ENCODE peak calls at places on chromosomes 16 and 17, in seven cellular contexts. O, D, Q, A, Y, U and S are unnamed samples.

GRCh38 chr17:202501-202951 is 21.1 kb upstream of the DOC2B start:
- DNase-seq in O (no peak), Q (peak), D (no peak), A (no peak), Y (no peak), U (no peak), S (no peak)

GRCh38 chr17:71667661-71668060 is 453.2 kb upstream of the SOX9 start:
- DNase-seq in O (no peak), Q (no peak), U (no peak), D (no peak), Y (no peak), A (no peak), S (no peak)

GRCh38 chr16:49464877-49465504 is 91.4 kb downstream of the C16orf78 start:
- DNase-seq in O (no peak), Y (peak), U (no peak), Q (peak), D (no peak), A (no peak), S (no peak)

GRCh38 chr16:30051518-30051917 is 14.0 kb upstream of the ALDOA start:
- DNase-seq in Y (no peak), D (no peak), A (peak), Q (no peak), O (no peak), U (no peak), S (no peak)

GRCh38 chr16:81676571-81677374 is 102.3 kb upstream of the PLCG2 start:
- DNase-seq in Q (no peak), A (no peak), Y (no peak), D (no peak), O (no peak), U (no peak), S (no peak)

GRCh38 chr17:50062323-50063243 is 6.7 kb downstream of the ITGA3 start:
- DNase-seq in U (peak), D (no peak), O (peak), Q (peak), A (peak), Y (no peak), S (no peak)

GRCh38 chr17:19377602-19378415 is 489 bp upstream of the MAPK7 start:
- DNase-seq in D (peak), Q (peak), A (peak), O (peak), U (peak), Y (peak), S (peak)

GRCh38 chr17:28570716-28571254 is 539 bp downstream of the PIGS start:
- DNase-seq in A (no peak), D (no peak), O (no peak), U (no peak), Y (peak), Q (no peak), S (peak)

GRCh38 chr16:51133130-51133529 is 17.9 kb downstream of the SALL1 start:
- DNase-seq in U (no peak), D (no peak), Q (no peak), A (no peak), O (no peak), Y (no peak), S (peak)

GRCh38 chr16:1771864-1772361 is 570 bp upstream of the NME3 start:
- DNase-seq in Y (no peak), A (no peak), Q (peak), U (peak), D (no peak), O (no peak), S (no peak)

GRCh38 chr16:27980076-27980775 is 83.3 kb downstream of the GSG1L start:
- DNase-seq in Q (no peak), O (no peak), A (no peak), Y (no peak), U (no peak), D (no peak), S (peak)

GRCh38 chr16:17392127-17392856 is 78.5 kb downstream of the XYLT1 start:
- DNase-seq in Q (no peak), O (no peak), A (no peak), D (no peak), U (no peak), Y (no peak), S (no peak)

GRCh38 chr17:61202564-61202963 is 197.1 kb upstream of the TBX2 start:
- DNase-seq in U (no peak), Q (no peak), A (no peak), D (peak), O (peak), Y (no peak), S (no peak)

GRCh38 chr17:47604268-47604927 is 45.3 kb upstream of the KPNB1 start:
- DNase-seq in U (no peak), D (peak), Y (no peak), Q (no peak), A (peak), O (peak), S (no peak)

GRCh38 chr16:12798171-12798570 is 5.5 kb downstream of the CPPED1 start:
- DNase-seq in O (no peak), D (no peak), Y (no peak), U (no peak), A (no peak), Q (no peak), S (no peak)

GRCh38 chr17:27598337-27599050 is 32.5 kb upstream of the LGALS9 start:
- DNase-seq in A (no peak), Y (no peak), O (no peak), U (no peak), D (no peak), Q (no peak), S (no peak)

GRCh38 chr16:48586083-48586482 is 23.9 kb downstream of the N4BP1 start:
- DNase-seq in A (no peak), Y (no peak), O (no peak), D (no peak), Q (no peak), U (no peak), S (no peak)

GRCh38 chr16:49951568-49952195 is 73.3 kb upstream of the CNEP1R1 start:
- DNase-seq in A (no peak), U (no peak), Q (no peak), Y (no peak), O (no peak), D (no peak), S (peak)

GRCh38 chr16:84449156-84450140 is 55.0 kb downstream of the MEAK7 start:
- DNase-seq in U (no peak), Y (no peak), A (no peak), D (no peak), Q (no peak), O (no peak), S (no peak)

GRCh38 chr17:29165800-29166506 is 14.2 kb downstream of the MYO18A start:
- DNase-seq in A (no peak), U (no peak), Q (no peak), Y (no peak), O (no peak), D (no peak), S (no peak)

GRCh38 chr16:27547851-27548250 is 1.9 kb downstream of the GTF3C1 start:
- DNase-seq in U (no peak), D (no peak), Q (no peak), A (no peak), Y (no peak), O (no peak), S (no peak)

GRCh38 chr16:53805113-53805512 is 101.2 kb downstream of the FTO start:
- DNase-seq in Q (no peak), U (no peak), Y (no peak), A (no peak), D (no peak), O (no peak), S (no peak)

GRCh38 chr16:3878610-3879009 is 1.9 kb downstream of the CREBBP start:
- DNase-seq in A (peak), O (peak), Q (no peak), D (no peak), Y (no peak), U (no peak), S (no peak)

DNA sequence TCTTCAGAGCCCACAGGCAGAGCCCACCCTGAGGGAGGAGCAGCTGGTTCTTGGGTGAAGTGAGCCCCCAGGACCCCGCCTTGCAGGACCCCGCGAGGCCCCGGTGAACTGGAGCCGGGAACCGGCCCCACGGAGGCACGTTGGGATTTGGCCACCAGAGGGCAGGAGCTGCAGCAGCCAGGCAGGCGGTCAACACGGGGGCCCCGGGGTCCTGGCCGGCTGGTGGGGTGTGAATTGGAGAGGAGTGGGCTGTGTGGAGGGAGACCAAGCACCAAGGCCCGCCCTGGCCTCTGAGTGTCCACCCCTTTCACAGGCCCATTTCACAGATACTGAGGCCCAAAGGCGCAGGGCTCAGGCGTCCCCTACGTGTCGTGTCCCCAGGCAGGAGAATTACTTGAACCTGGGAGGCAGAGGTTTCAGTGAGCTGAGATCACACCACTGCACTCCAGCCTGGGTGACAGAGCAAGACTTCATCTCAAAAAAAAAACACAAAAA is 2.2 kb downstream of the DPEP1 start:
- DNase-seq in O (no peak), D (no peak), Y (no peak), U (no peak), A (peak), Q (no peak), S (no peak)
- TF ChIP-seq CTCF in O (peak), D (peak), Y (peak), U (peak), A (peak), Q (peak), S (peak)

GRCh38 chr16:369275-369865 is 968 bp downstream of the MRPL28 start:
- DNase-seq in A (no peak), D (no peak), Y (no peak), U (peak), O (no peak), Q (no peak), S (no peak)
- H3K27ac ChIP-seq in A (no peak), D (no peak), Y (no peak), U (no peak), O (no peak), Q (no peak), S (no peak)

GRCh38 chr17:42441717-42442565 is 16.7 kb upstream of the ATP6V0A1 start:
- DNase-seq in Y (no peak), A (no peak), Q (no peak), D (no peak), O (no peak), U (no peak), S (no peak)

GRCh38 chr17:42436401-42436800 is 13.3 kb upstream of the CAVIN1 start:
- DNase-seq in Q (no peak), U (no peak), A (peak), D (peak), O (peak), Y (no peak), S (no peak)

DNA sequence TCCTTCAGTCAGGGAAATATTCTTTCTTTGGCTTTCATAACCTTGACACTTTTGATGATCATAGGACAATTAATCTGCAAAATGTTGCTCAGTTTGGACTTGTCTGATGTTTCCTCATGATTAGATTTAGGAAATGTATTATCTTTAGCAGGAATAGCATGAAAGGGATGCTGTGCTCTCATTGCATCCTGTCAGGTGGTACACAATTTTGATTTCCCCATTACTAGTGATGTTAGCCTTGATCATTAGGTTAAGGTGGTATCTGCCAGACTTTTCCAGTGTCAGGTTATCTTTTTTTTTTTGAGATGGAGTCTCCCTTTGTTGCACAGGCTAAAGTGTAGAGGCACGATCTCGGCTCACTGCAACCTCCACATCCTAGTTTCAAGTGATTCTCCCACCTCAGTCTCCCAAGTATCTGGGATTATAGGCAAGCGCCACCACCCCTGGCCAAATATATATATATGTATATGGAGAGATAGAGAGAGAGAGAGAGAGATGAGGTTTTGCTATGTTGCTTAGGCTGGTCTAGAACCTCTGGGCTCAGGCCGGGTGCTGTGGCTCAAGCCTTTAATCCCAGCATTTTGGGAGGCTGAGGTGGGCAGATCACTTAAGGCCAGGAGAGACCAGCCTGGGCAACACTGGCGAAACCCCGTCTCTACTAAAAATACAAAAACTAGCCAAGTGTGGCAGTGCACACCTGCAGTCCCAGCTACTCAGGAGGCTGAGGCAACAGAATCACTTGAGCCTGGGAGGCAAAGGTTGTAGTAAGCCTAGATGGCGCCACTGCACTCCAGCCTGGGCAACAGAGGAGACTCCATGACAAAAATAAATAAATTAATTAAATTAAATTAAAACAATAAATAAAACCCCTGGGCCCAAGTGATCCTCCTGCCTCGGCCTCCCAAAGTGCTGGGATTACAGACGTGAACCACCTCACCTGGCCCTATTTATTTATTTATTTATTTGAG is 15.8 kb upstream of the CAVIN1 start:
- DNase-seq in D (no peak), Q (no peak), O (no peak), U (no peak), A (peak), Y (peak), S (peak)
- TF ChIP-seq CTCF in D (peak), Q (peak), O (peak), U (peak), A (peak), Y (peak), S (peak)

GRCh38 chr17:54256530-54256929 is 433.8 kb downstream of the KIF2B start:
- DNase-seq in Y (no peak), U (no peak), A (no peak), D (no peak), O (no peak), Q (no peak), S (no peak)

GRCh38 chr17:54257440-54257839 is 434.7 kb downstream of the KIF2B start:
- DNase-seq in Q (no peak), Y (no peak), U (no peak), A (no peak), O (no peak), D (no peak), S (no peak)

GRCh38 chr17:54261465-54261864 is 438.7 kb downstream of the KIF2B start:
- DNase-seq in D (no peak), Q (no peak), Y (no peak), A (no peak), U (no peak), O (no peak), S (no peak)
- H3K27ac ChIP-seq in D (no peak), Q (no peak), Y (no peak), A (no peak), U (no peak), O (no peak), S (no peak)